ENCODE peak calls at places on chromosomes 16 and 17, in eight cellular contexts. P is IMR-90; V is tibial nerve; R is germinal center; O is activated CD8-positive, alpha-beta memory T cell treated with anti-CD3 and anti-CD28 coated beads for 1 hour; D is substantia nigra; Q is fibroblast of pulmonary artery; M is Right ventricle myocardium inferior. S is an unnamed sample.
A peak's percentile ranks its signal among the peaks of the same experiment; 100 is the strongest.

GRCh38 chr17:29643817-29644160 is 21.1 kb upstream of the CORO6 start:
- DNase-seq in P (no peak), V (no peak), R (no peak), O (no peak), D (no peak), Q (no peak), M (no peak), S (no peak)

GRCh38 chr16:74667215-74667765 is 613 bp upstream of the RFWD3 start:
- DNase-seq in P (peak; percentile 3), V (no peak), R (peak; percentile 15), O (peak; percentile 8), D (peak; percentile 11), Q (peak; percentile 12), M (no peak), S (peak; percentile 30)

GRCh38 chr17:9669551-9670008 is 24.3 kb downstream of the USP43 start:
- DNase-seq in P (no peak), V (no peak), R (no peak), O (no peak), D (no peak), Q (no peak), M (no peak), S (no peak)

GRCh38 chr16:67431077-67431804 is at the start of gene HSD11B2:
- DNase-seq in P (peak; percentile 45), V (no peak), R (no peak), O (no peak), D (peak; percentile 40), Q (peak; percentile 42), M (peak; percentile 79), S (no peak)

GRCh38 chr16:85202631-85203461 is 90.6 kb upstream of the CIBAR2 start:
- DNase-seq in P (peak; percentile 96), V (no peak), R (no peak), O (no peak), D (peak; percentile 75), Q (peak; percentile 90), M (peak; percentile 91), S (peak; percentile 94)

GRCh38 chr16:66366433-66367299 is at the start of gene CDH5:
- DNase-seq in P (no peak), V (peak; percentile 44), R (no peak), O (no peak), D (peak; percentile 26), Q (peak; percentile 89), M (peak; percentile 84), S (peak; percentile 91)

GRCh38 chr17:34581446-34582184 is 2.2 kb downstream of the TMEM132E start:
- DNase-seq in P (no peak), V (no peak), R (no peak), O (no peak), D (no peak), Q (no peak), M (no peak), S (no peak)

GRCh38 chr17:19742495-19742894 is 5.6 kb downstream of the ALDH3A1 start:
- DNase-seq in P (no peak), V (no peak), R (no peak), O (no peak), D (no peak), Q (no peak), M (peak; percentile 46), S (no peak)

GRCh38 chr17:67628580-67629013 is 89.1 kb upstream of the NOL11 start:
- DNase-seq in P (no peak), V (no peak), R (peak; percentile 23), O (no peak), D (peak; percentile 51), Q (peak; percentile 43), M (no peak), S (no peak)

GRCh38 chr16:57544129-57544653 is 1.7 kb downstream of the ADGRG5 start:
- DNase-seq in P (no peak), V (no peak), R (peak; percentile 66), O (no peak), D (peak; percentile 46), Q (no peak), M (no peak), S (no peak)

GRCh38 chr17:30360396-30360795 is 18.3 kb upstream of the CPD start:
- DNase-seq in P (no peak), V (no peak), R (no peak), O (no peak), D (no peak), Q (no peak), M (no peak), S (no peak)

GRCh38 chr16:88407042-88407420 is 24.3 kb downstream of the ZNF469 start:
- DNase-seq in P (no peak), V (no peak), R (no peak), O (no peak), D (no peak), Q (no peak), M (no peak), S (no peak)

GRCh38 chr17:58703137-58703846 is 10.9 kb downstream of the RAD51C start:
- DNase-seq in P (peak; percentile 76), V (no peak), R (no peak), O (no peak), D (no peak), Q (peak; percentile 82), M (no peak), S (peak; percentile 78)

S was measured in fibroblast of the aortic adventitia.